ENCODE peak calls at places on chromosomes 6 and 20, in five cellular contexts. One of them, this sample, is unnamed.

GRCh38 chr6:30463651-30464618 is 25.4 kb upstream of the HLA-E start:
- DNase-seq in BJ: no peak
- DNase-seq in GM23338: peak; percentile 53
- DNase-seq in esophagus squamous epithelium: no peak
- DNase-seq in breast epithelium: no peak
- DNase-seq in this sample: no peak

GRCh38 chr20:57291694-57292093 is 25.3 kb upstream of the BMP7 start:
- DNase-seq in BJ: no peak
- DNase-seq in GM23338: no peak
- DNase-seq in esophagus squamous epithelium: no peak
- DNase-seq in breast epithelium: no peak
- DNase-seq in this sample: no peak

GRCh38 chr20:16350465-16350864 is 222.8 kb downstream of the KIF16B start:
- DNase-seq in BJ: no peak
- DNase-seq in GM23338: no peak
- DNase-seq in esophagus squamous epithelium: no peak
- DNase-seq in breast epithelium: no peak
- DNase-seq in this sample: no peak

GRCh38 chr20:47062226-47062880 is 167.7 kb downstream of the EYA2 start:
- DNase-seq in BJ: no peak
- DNase-seq in GM23338: no peak
- DNase-seq in esophagus squamous epithelium: no peak
- DNase-seq in breast epithelium: no peak
- DNase-seq in this sample: no peak

GRCh38 chr6:4583026-4583425 is 193.2 kb upstream of the CDYL start:
- DNase-seq in BJ: no peak
- DNase-seq in GM23338: no peak
- DNase-seq in esophagus squamous epithelium: no peak
- DNase-seq in breast epithelium: no peak
- DNase-seq in this sample: no peak

GRCh38 chr6:89934685-89935366 is 40.6 kb downstream of the GJA10 start:
- DNase-seq in BJ: no peak
- DNase-seq in GM23338: peak; percentile 60
- DNase-seq in esophagus squamous epithelium: no peak
- DNase-seq in breast epithelium: no peak
- DNase-seq in this sample: no peak

GRCh38 chr20:7841291-7841966 is 98.8 kb downstream of the HAO1 start:
- DNase-seq in BJ: no peak
- DNase-seq in GM23338: no peak
- DNase-seq in esophagus squamous epithelium: no peak
- DNase-seq in breast epithelium: no peak
- DNase-seq in this sample: no peak

GRCh38 chr6:156980515-156980914 is 203.3 kb downstream of the ARID1B start:
- DNase-seq in BJ: no peak
- DNase-seq in GM23338: no peak
- DNase-seq in esophagus squamous epithelium: no peak
- DNase-seq in breast epithelium: no peak
- DNase-seq in this sample: no peak

GRCh38 chr6:83190596-83190995 is 2.5 kb downstream of the PGM3 start:
- DNase-seq in BJ: no peak
- DNase-seq in GM23338: no peak
- DNase-seq in esophagus squamous epithelium: no peak
- DNase-seq in breast epithelium: no peak
- DNase-seq in this sample: no peak

GRCh38 chr6:42522021-42522420 is 41.8 kb upstream of the UBR2 start:
- DNase-seq in BJ: no peak
- DNase-seq in GM23338: no peak
- DNase-seq in esophagus squamous epithelium: no peak
- DNase-seq in breast epithelium: no peak
- DNase-seq in this sample: no peak

GRCh38 chr6:167643223-167643622 is 183.5 kb upstream of the AFDN start:
- DNase-seq in BJ: no peak
- DNase-seq in GM23338: no peak
- DNase-seq in esophagus squamous epithelium: no peak
- DNase-seq in breast epithelium: no peak
- DNase-seq in this sample: no peak

GRCh38 chr6:36187446-36187845 is 9.1 kb upstream of the BRPF3 start:
- DNase-seq in BJ: no peak
- DNase-seq in GM23338: no peak
- DNase-seq in esophagus squamous epithelium: no peak
- DNase-seq in breast epithelium: no peak
- DNase-seq in this sample: no peak

GRCh38 chr6:107318100-107318736 is 141.1 kb downstream of the PDSS2 start:
- DNase-seq in BJ: no peak
- DNase-seq in GM23338: peak; percentile 82
- DNase-seq in esophagus squamous epithelium: no peak
- DNase-seq in breast epithelium: no peak
- DNase-seq in this sample: no peak

GRCh38 chr6:135146160-135146920 is 34.8 kb upstream of the MYB start:
- DNase-seq in BJ: peak; percentile 26
- DNase-seq in GM23338: peak; percentile 40
- DNase-seq in esophagus squamous epithelium: no peak
- DNase-seq in breast epithelium: no peak
- DNase-seq in this sample: no peak

GRCh38 chr6:166343157-166343502 is 785 bp upstream of the SFT2D1 start:
- DNase-seq in BJ: no peak
- DNase-seq in GM23338: no peak
- DNase-seq in esophagus squamous epithelium: no peak
- DNase-seq in breast epithelium: no peak
- DNase-seq in this sample: no peak

GRCh38 chr20:23889775-23890187 is 10.2 kb upstream of the CST5 start:
- DNase-seq in BJ: no peak
- DNase-seq in GM23338: peak; percentile 73
- DNase-seq in esophagus squamous epithelium: no peak
- DNase-seq in breast epithelium: no peak
- DNase-seq in this sample: no peak

GRCh38 chr6:36985963-36986703 is at the start of gene MTCH1:
- DNase-seq in BJ: peak; percentile 10
- DNase-seq in GM23338: peak; percentile 88
- DNase-seq in esophagus squamous epithelium: peak; percentile 48
- DNase-seq in breast epithelium: peak; percentile 84
- DNase-seq in this sample: peak; percentile 95

GRCh38 chr6:168007592-168008338 is 10.3 kb downstream of the KIF25 start:
- DNase-seq in BJ: peak; percentile 93
- DNase-seq in GM23338: no peak
- DNase-seq in esophagus squamous epithelium: no peak
- DNase-seq in breast epithelium: peak; percentile 76
- DNase-seq in this sample: no peak

GRCh38 chr6:158489441-158489840 is 70.5 kb upstream of the TMEM181 start:
- DNase-seq in BJ: no peak
- DNase-seq in GM23338: no peak
- DNase-seq in esophagus squamous epithelium: no peak
- DNase-seq in breast epithelium: no peak
- DNase-seq in this sample: no peak

GRCh38 chr6:166615059-166615770 is 11.8 kb downstream of the RPS6KA2 start:
- DNase-seq in BJ: no peak
- DNase-seq in GM23338: no peak
- DNase-seq in esophagus squamous epithelium: no peak
- DNase-seq in breast epithelium: no peak
- DNase-seq in this sample: no peak

GRCh38 chr6:112109267-112109666 is 21.9 kb downstream of the FAM229B start:
- DNase-seq in BJ: no peak
- DNase-seq in GM23338: no peak
- DNase-seq in esophagus squamous epithelium: no peak
- DNase-seq in breast epithelium: no peak
- DNase-seq in this sample: no peak

GRCh38 chr6:98875375-98875774 is 41.0 kb downstream of the POU3F2 start:
- DNase-seq in BJ: no peak
- DNase-seq in GM23338: no peak
- DNase-seq in esophagus squamous epithelium: no peak
- DNase-seq in breast epithelium: no peak
- DNase-seq in this sample: no peak

GRCh38 chr20:4830212-4830607 is 108.5 kb downstream of the PRND start:
- DNase-seq in BJ: no peak
- DNase-seq in GM23338: no peak
- DNase-seq in esophagus squamous epithelium: no peak
- DNase-seq in breast epithelium: no peak
- DNase-seq in this sample: no peak

GRCh38 chr6:159969921-159970320 is 1.0 kb downstream of the IGF2R start:
- DNase-seq in BJ: no peak
- DNase-seq in GM23338: peak; percentile 83
- DNase-seq in esophagus squamous epithelium: no peak
- DNase-seq in breast epithelium: peak; percentile 68
- DNase-seq in this sample: no peak

GRCh38 chr6:47484616-47485015 is 7.0 kb downstream of the CD2AP start:
- DNase-seq in BJ: peak; percentile 41
- DNase-seq in GM23338: no peak
- DNase-seq in esophagus squamous epithelium: no peak
- DNase-seq in breast epithelium: no peak
- DNase-seq in this sample: no peak

GRCh38 chr6:15299430-15300131 is 53.7 kb downstream of the JARID2 start:
- DNase-seq in BJ: no peak
- DNase-seq in GM23338: no peak
- DNase-seq in esophagus squamous epithelium: no peak
- DNase-seq in breast epithelium: no peak
- DNase-seq in this sample: no peak

GRCh38 chr6:37489697-37490336 is 9.9 kb downstream of the CCDC167 start:
- DNase-seq in BJ: no peak
- DNase-seq in GM23338: no peak
- DNase-seq in esophagus squamous epithelium: no peak
- DNase-seq in breast epithelium: no peak
- DNase-seq in this sample: no peak

GRCh38 chr6:157213426-157213825 is 109.9 kb downstream of the TMEM242 start:
- DNase-seq in BJ: no peak
- DNase-seq in GM23338: no peak
- DNase-seq in esophagus squamous epithelium: no peak
- DNase-seq in breast epithelium: no peak
- DNase-seq in this sample: no peak

GRCh38 chr6:148529010-148529409 is 186.4 kb downstream of the SASH1 start:
- DNase-seq in BJ: no peak
- DNase-seq in GM23338: no peak
- DNase-seq in esophagus squamous epithelium: no peak
- DNase-seq in breast epithelium: no peak
- DNase-seq in this sample: no peak

GRCh38 chr6:74249658-74250057 is 553.7 kb downstream of the CD109 start:
- DNase-seq in BJ: peak; percentile 67
- DNase-seq in GM23338: no peak
- DNase-seq in esophagus squamous epithelium: no peak
- DNase-seq in breast epithelium: no peak
- DNase-seq in this sample: no peak

GRCh38 chr6:160393966-160394653 is 45.9 kb downstream of the SLC22A3 start:
- DNase-seq in BJ: no peak
- DNase-seq in GM23338: peak; percentile 60
- DNase-seq in esophagus squamous epithelium: no peak
- DNase-seq in breast epithelium: no peak
- DNase-seq in this sample: no peak

GRCh38 chr6:143074101-143074500 is 13.4 kb downstream of the AIG1 start:
- DNase-seq in BJ: no peak
- DNase-seq in GM23338: no peak
- DNase-seq in esophagus squamous epithelium: no peak
- DNase-seq in breast epithelium: no peak
- DNase-seq in this sample: no peak
- TF ChIP-seq CTCF in BJ: no peak
- TF ChIP-seq CTCF in GM23338: no peak
- TF ChIP-seq CTCF in esophagus squamous epithelium: no peak
- TF ChIP-seq CTCF in breast epithelium: no peak
- TF ChIP-seq CTCF in this sample: no peak

DNA sequence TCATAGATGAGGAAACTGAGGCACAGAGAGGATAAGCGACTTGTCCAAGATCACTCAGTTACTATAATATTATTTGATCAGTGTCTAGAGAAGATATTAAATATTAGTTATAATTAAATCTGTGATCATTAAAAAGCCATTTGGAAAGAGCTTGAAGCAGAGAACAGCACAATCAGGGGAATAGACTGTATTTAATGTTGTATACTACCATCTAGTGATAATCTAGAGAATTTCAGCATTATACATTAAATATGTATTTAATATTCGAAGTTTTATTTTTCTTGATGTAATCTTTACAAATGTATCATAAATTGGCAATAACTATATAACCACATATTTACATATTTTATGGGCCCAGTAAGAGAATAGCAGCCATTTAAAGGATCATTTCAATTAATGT is 20.2 kb upstream of the MTCL3 start:
- DNase-seq in BJ: no peak
- DNase-seq in GM23338: no peak
- DNase-seq in esophagus squamous epithelium: no peak
- DNase-seq in breast epithelium: no peak
- DNase-seq in this sample: no peak
- TF ChIP-seq CTCF in BJ: no peak
- TF ChIP-seq CTCF in GM23338: no peak
- TF ChIP-seq CTCF in esophagus squamous epithelium: peak; percentile 41
- TF ChIP-seq CTCF in breast epithelium: no peak
- TF ChIP-seq CTCF in this sample: peak; percentile 71

DNA sequence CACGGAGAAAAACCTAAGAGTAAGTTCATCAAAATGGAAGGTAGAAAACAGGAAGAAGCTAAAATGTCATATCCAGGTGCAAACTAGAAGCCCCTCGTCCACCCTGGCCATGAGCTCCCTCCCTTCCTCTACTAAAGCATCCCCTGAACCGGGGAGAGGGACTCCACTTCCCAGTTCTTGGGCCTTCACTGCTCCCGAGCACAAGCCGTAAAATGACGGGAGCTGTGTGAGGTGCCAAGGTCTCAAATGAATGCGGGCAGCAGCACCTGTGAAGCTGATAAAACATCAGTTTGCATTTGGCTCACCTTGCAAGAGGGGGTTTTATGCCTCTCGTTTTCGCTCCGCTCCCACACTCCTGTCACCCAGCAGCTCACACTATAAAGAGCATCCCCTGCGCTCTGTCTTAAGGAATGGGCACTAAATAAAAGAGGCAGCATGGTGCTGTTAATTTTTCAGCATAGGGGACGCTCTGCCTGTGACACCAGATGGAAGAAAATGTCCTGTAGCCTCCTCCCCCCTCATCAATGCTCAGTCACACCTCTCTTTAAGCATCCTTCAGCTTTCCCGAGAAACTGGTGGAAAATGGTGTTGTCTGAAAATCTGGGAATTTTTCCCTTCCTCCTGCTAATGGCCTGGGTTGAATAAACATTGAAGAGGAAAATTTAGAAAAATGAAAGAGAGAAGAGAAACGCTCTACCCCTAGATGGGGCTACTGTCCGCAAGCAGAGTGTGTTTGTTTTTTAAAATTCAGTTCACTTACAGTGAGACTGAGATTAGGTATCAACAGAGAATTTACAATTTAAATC is 563.0 kb upstream of the AGPAT4 start:
- DNase-seq in BJ: no peak
- DNase-seq in GM23338: peak; percentile 46
- DNase-seq in esophagus squamous epithelium: no peak
- DNase-seq in breast epithelium: no peak
- DNase-seq in this sample: no peak
- TF ChIP-seq CTCF in BJ: no peak
- TF ChIP-seq CTCF in GM23338: peak; percentile 69
- TF ChIP-seq CTCF in esophagus squamous epithelium: no peak
- TF ChIP-seq CTCF in breast epithelium: no peak
- TF ChIP-seq CTCF in this sample: peak; percentile 70

DNA sequence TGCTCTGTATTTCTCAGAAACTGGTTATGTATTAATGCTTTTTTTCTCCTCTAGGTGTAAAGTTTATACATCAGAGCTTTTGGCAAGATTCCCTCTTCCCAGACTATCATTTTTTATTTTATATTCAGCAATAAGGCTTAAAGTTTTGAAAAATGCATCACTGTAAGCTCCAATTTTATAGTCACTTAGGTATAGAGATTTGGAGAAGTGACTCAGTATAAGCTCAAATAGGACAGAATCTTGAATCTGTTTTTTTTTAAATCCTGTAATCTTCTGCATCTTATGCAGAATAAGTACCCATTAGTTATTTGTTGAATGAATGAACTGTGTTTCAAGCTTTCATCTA is 1.0 kb downstream of the NCOA7 start:
- DNase-seq in BJ: no peak
- DNase-seq in GM23338: no peak
- DNase-seq in esophagus squamous epithelium: no peak
- DNase-seq in breast epithelium: no peak
- DNase-seq in this sample: no peak
- TF ChIP-seq CTCF in BJ: no peak
- TF ChIP-seq CTCF in GM23338: no peak
- TF ChIP-seq CTCF in esophagus squamous epithelium: no peak
- TF ChIP-seq CTCF in breast epithelium: peak; percentile 47
- TF ChIP-seq CTCF in this sample: peak; percentile 32